ENCODE peak calls at places on chromosomes 6 and 20, in seven cellular contexts. L is cardiac fibroblast; I is naive B cell; M is NCI-H2171; Y is D341Med; O is stimulated activated naive CD8-positive, alpha-beta T cell treated with anti-CD3 and anti-CD28 coated beads, Interleukin-15, Interleukin-2, amounts not matched to agents 100 U/mL and 50 U/mL, for 24 hours; W is DMS153. P is an unnamed sample.

GRCh38 chr6:1390071-1390804 is 862 bp downstream of the FOXF2 start:
- DNase-seq in W (no peak), I (no peak), Y (peak; percentile 75), M (peak; percentile 6), O (no peak), L (peak; percentile 50), P (no peak)

GRCh38 chr6:40631760-40632159 is 44.6 kb upstream of the LRFN2 start:
- DNase-seq in W (peak; percentile 68), L (no peak), O (no peak), I (no peak), M (no peak), Y (no peak), P (no peak)

GRCh38 chr20:62938105-62938888 is at the start of gene GID8:
- DNase-seq in M (no peak), Y (no peak), L (peak; percentile 50), I (no peak), W (no peak), O (peak; percentile 60), P (no peak)

GRCh38 chr20:38224534-38224933 is 36.0 kb downstream of the KIAA1755 start:
- DNase-seq in W (no peak), Y (no peak), O (no peak), M (no peak), L (no peak), I (no peak), P (no peak)

GRCh38 chr20:219290-220115 is 7.6 kb upstream of the DEFB129 start:
- DNase-seq in M (peak; percentile 4), Y (peak; percentile 61), O (no peak), W (peak; percentile 1), I (no peak), L (peak; percentile 19), P (peak; percentile 5)

GRCh38 chr6:37242429-37243052 is 15.0 kb upstream of the TBC1D22B start:
- DNase-seq in I (no peak), O (no peak), Y (no peak), M (no peak), W (no peak), L (peak; percentile 98), P (no peak)

GRCh38 chr6:152636675-152637421 is at the start of gene SYNE1:
- DNase-seq in L (peak; percentile 32), W (no peak), M (no peak), O (no peak), I (no peak), Y (peak; percentile 71), P (peak; percentile 71)

GRCh38 chr20:38804682-38805501 is 605 bp upstream of the PPP1R16B start:
- DNase-seq in O (peak; percentile 83), Y (no peak), M (no peak), I (peak; percentile 89), L (peak; percentile 18), W (no peak), P (no peak)

GRCh38 chr20:48767269-48767960 is 60.4 kb downstream of the PREX1 start:
- DNase-seq in W (no peak), Y (no peak), I (no peak), M (no peak), O (peak; percentile 72), L (no peak), P (no peak)

GRCh38 chr6:22448311-22448711 is 121.1 kb upstream of the HDGFL1 start:
- DNase-seq in W (no peak), M (peak; percentile 25), Y (peak; percentile 57), I (no peak), O (no peak), L (peak; percentile 72), P (no peak)

GRCh38 chr6:17292600-17293133 is 11.5 kb downstream of the RBM24 start:
- DNase-seq in Y (no peak), I (no peak), M (no peak), O (no peak), W (no peak), L (no peak), P (no peak)

GRCh38 chr20:60883517-60883916 is 368.5 kb upstream of the CDH4 start:
- DNase-seq in Y (no peak), O (no peak), W (no peak), M (no peak), L (no peak), I (no peak), P (no peak)

GRCh38 chr20:59182401-59183044 is 18.9 kb downstream of the ZNF831 start:
- DNase-seq in L (no peak), W (no peak), M (no peak), O (no peak), Y (peak; percentile 17), I (peak; percentile 38), P (no peak)

GRCh38 chr6:168624948-168625347 is 184.0 kb downstream of the SMOC2 start:
- DNase-seq in M (no peak), Y (no peak), I (no peak), L (no peak), W (no peak), O (no peak), P (no peak)

GRCh38 chr6:33869826-33870423 is 66.1 kb upstream of the MLN start:
- DNase-seq in L (no peak), Y (no peak), M (no peak), I (no peak), W (no peak), O (no peak), P (no peak)

GRCh38 chr6:89050155-89050554 is 30.4 kb upstream of the PNRC1 start:
- DNase-seq in W (no peak), M (no peak), O (no peak), Y (no peak), L (peak; percentile 95), I (no peak), P (no peak)

GRCh38 chr6:151494235-151494950 is 576 bp downstream of the CCDC170 start:
- DNase-seq in W (no peak), I (peak; percentile 11), Y (peak; percentile 48), L (peak; percentile 24), M (no peak), O (peak; percentile 9), P (peak; percentile 26)

GRCh38 chr6:135750081-135750480 is 101.4 kb upstream of the PDE7B start:
- DNase-seq in W (no peak), Y (no peak), M (no peak), O (no peak), L (peak; percentile 48), I (no peak), P (no peak)

GRCh38 chr20:64063389-64064144 is 569 bp downstream of the TCEA2 start:
- DNase-seq in I (no peak), O (peak; percentile 65), L (no peak), W (no peak), Y (no peak), M (no peak), P (no peak)

GRCh38 chr6:105781248-105781647 is 304.9 kb upstream of the PRDM1 start:
- DNase-seq in L (no peak), O (peak; percentile 29), M (no peak), I (no peak), Y (no peak), W (no peak), P (no peak)

GRCh38 chr6:82032444-82032843 is 215.1 kb downstream of the IBTK start:
- DNase-seq in Y (no peak), L (no peak), W (no peak), O (no peak), I (no peak), M (no peak), P (no peak)